ENCODE peak calls at places on chromosomes 13 and 19, in nine cellular contexts. One of them, this sample, is unnamed.

GRCh38 chr19:17243854-17244617 is 1.7 kb downstream of the NR2F6 start:
- DNase-seq in adrenal gland: peak
- DNase-seq in cardiac muscle cell: peak
- DNase-seq in breast epithelium: no peak
- DNase-seq in astrocyte of the spinal cord: no peak
- DNase-seq in ovary: peak
- DNase-seq in epithelial cell of esophagus: no peak
- DNase-seq in HFF-Myc: no peak
- DNase-seq in H7: peak
- DNase-seq in this sample: peak

GRCh38 chr13:86000546-86000945 is 201.3 kb upstream of the SLITRK6 start:
- DNase-seq in adrenal gland: no peak
- DNase-seq in cardiac muscle cell: no peak
- DNase-seq in breast epithelium: no peak
- DNase-seq in astrocyte of the spinal cord: no peak
- DNase-seq in ovary: no peak
- DNase-seq in epithelial cell of esophagus: peak
- DNase-seq in HFF-Myc: no peak
- DNase-seq in H7: no peak
- DNase-seq in this sample: no peak

GRCh38 chr19:5492281-5492812 is 37.1 kb downstream of the ZNRF4 start:
- DNase-seq in adrenal gland: no peak
- DNase-seq in cardiac muscle cell: no peak
- DNase-seq in breast epithelium: no peak
- DNase-seq in astrocyte of the spinal cord: no peak
- DNase-seq in ovary: no peak
- DNase-seq in epithelial cell of esophagus: no peak
- DNase-seq in HFF-Myc: no peak
- DNase-seq in H7: no peak
- DNase-seq in this sample: no peak

GRCh38 chr13:112245179-112245724 is 130.9 kb upstream of the SPACA7 start:
- DNase-seq in adrenal gland: no peak
- DNase-seq in cardiac muscle cell: no peak
- DNase-seq in breast epithelium: no peak
- DNase-seq in astrocyte of the spinal cord: no peak
- DNase-seq in ovary: no peak
- DNase-seq in epithelial cell of esophagus: no peak
- DNase-seq in HFF-Myc: no peak
- DNase-seq in H7: peak
- DNase-seq in this sample: no peak

GRCh38 chr19:2634228-2634951 is 68.1 kb downstream of the GNG7 start:
- DNase-seq in adrenal gland: no peak
- DNase-seq in cardiac muscle cell: peak
- DNase-seq in breast epithelium: no peak
- DNase-seq in astrocyte of the spinal cord: no peak
- DNase-seq in ovary: no peak
- DNase-seq in epithelial cell of esophagus: no peak
- DNase-seq in HFF-Myc: no peak
- DNase-seq in H7: peak
- DNase-seq in this sample: peak

GRCh38 chr13:29484236-29484635 is 111.3 kb downstream of the SLC7A1 start:
- DNase-seq in adrenal gland: no peak
- DNase-seq in cardiac muscle cell: no peak
- DNase-seq in breast epithelium: no peak
- DNase-seq in astrocyte of the spinal cord: no peak
- DNase-seq in ovary: no peak
- DNase-seq in epithelial cell of esophagus: no peak
- DNase-seq in HFF-Myc: no peak
- DNase-seq in H7: peak
- DNase-seq in this sample: no peak

GRCh38 chr13:50592412-50593145 is 250.9 kb downstream of the DLEU7 start:
- DNase-seq in adrenal gland: no peak
- DNase-seq in cardiac muscle cell: peak
- DNase-seq in breast epithelium: no peak
- DNase-seq in astrocyte of the spinal cord: peak
- DNase-seq in ovary: no peak
- DNase-seq in epithelial cell of esophagus: peak
- DNase-seq in HFF-Myc: no peak
- DNase-seq in H7: no peak
- DNase-seq in this sample: no peak

GRCh38 chr19:2290441-2291184 is 8.6 kb upstream of the PEAK3 start:
- DNase-seq in adrenal gland: no peak
- DNase-seq in cardiac muscle cell: no peak
- DNase-seq in breast epithelium: no peak
- DNase-seq in astrocyte of the spinal cord: no peak
- DNase-seq in ovary: no peak
- DNase-seq in epithelial cell of esophagus: peak
- DNase-seq in HFF-Myc: no peak
- DNase-seq in H7: peak
- DNase-seq in this sample: no peak

GRCh38 chr19:55537741-55538111 is 793 bp upstream of the SBK2 start:
- DNase-seq in adrenal gland: no peak
- DNase-seq in cardiac muscle cell: no peak
- DNase-seq in breast epithelium: no peak
- DNase-seq in astrocyte of the spinal cord: no peak
- DNase-seq in ovary: no peak
- DNase-seq in epithelial cell of esophagus: no peak
- DNase-seq in HFF-Myc: no peak
- DNase-seq in H7: peak
- DNase-seq in this sample: no peak

GRCh38 chr13:27353166-27353583 is 71.2 kb upstream of the GTF3A start:
- DNase-seq in adrenal gland: no peak
- DNase-seq in cardiac muscle cell: peak
- DNase-seq in breast epithelium: no peak
- DNase-seq in astrocyte of the spinal cord: peak
- DNase-seq in ovary: no peak
- DNase-seq in epithelial cell of esophagus: peak
- DNase-seq in HFF-Myc: no peak
- DNase-seq in H7: no peak
- DNase-seq in this sample: no peak
- H3K4me3 ChIP-seq in adrenal gland: no peak
- H3K4me3 ChIP-seq in cardiac muscle cell: no peak
- H3K4me3 ChIP-seq in breast epithelium: no peak
- H3K4me3 ChIP-seq in astrocyte of the spinal cord: no peak
- H3K4me3 ChIP-seq in ovary: no peak
- H3K4me3 ChIP-seq in epithelial cell of esophagus: no peak
- H3K4me3 ChIP-seq in HFF-Myc: no peak
- H3K4me3 ChIP-seq in H7: no peak
- H3K4me3 ChIP-seq in this sample: no peak

GRCh38 chr19:14375055-14375581 is 6.1 kb upstream of the ADGRE5 start:
- DNase-seq in adrenal gland: no peak
- DNase-seq in cardiac muscle cell: no peak
- DNase-seq in breast epithelium: peak
- DNase-seq in astrocyte of the spinal cord: no peak
- DNase-seq in ovary: no peak
- DNase-seq in epithelial cell of esophagus: no peak
- DNase-seq in HFF-Myc: no peak
- DNase-seq in H7: no peak
- DNase-seq in this sample: peak
- H3K4me3 ChIP-seq in adrenal gland: no peak
- H3K4me3 ChIP-seq in cardiac muscle cell: no peak
- H3K4me3 ChIP-seq in breast epithelium: no peak
- H3K4me3 ChIP-seq in astrocyte of the spinal cord: no peak
- H3K4me3 ChIP-seq in ovary: no peak
- H3K4me3 ChIP-seq in epithelial cell of esophagus: no peak
- H3K4me3 ChIP-seq in HFF-Myc: no peak
- H3K4me3 ChIP-seq in H7: no peak
- H3K4me3 ChIP-seq in this sample: no peak

GRCh38 chr13:40568672-40569350 is 97.6 kb downstream of the FOXO1 start:
- DNase-seq in adrenal gland: no peak
- DNase-seq in cardiac muscle cell: peak
- DNase-seq in breast epithelium: no peak
- DNase-seq in astrocyte of the spinal cord: no peak
- DNase-seq in ovary: no peak
- DNase-seq in epithelial cell of esophagus: no peak
- DNase-seq in HFF-Myc: no peak
- DNase-seq in H7: peak
- DNase-seq in this sample: no peak
- H3K4me3 ChIP-seq in adrenal gland: no peak
- H3K4me3 ChIP-seq in cardiac muscle cell: no peak
- H3K4me3 ChIP-seq in breast epithelium: no peak
- H3K4me3 ChIP-seq in astrocyte of the spinal cord: no peak
- H3K4me3 ChIP-seq in ovary: no peak
- H3K4me3 ChIP-seq in epithelial cell of esophagus: no peak
- H3K4me3 ChIP-seq in HFF-Myc: no peak
- H3K4me3 ChIP-seq in H7: no peak
- H3K4me3 ChIP-seq in this sample: no peak

DNA sequence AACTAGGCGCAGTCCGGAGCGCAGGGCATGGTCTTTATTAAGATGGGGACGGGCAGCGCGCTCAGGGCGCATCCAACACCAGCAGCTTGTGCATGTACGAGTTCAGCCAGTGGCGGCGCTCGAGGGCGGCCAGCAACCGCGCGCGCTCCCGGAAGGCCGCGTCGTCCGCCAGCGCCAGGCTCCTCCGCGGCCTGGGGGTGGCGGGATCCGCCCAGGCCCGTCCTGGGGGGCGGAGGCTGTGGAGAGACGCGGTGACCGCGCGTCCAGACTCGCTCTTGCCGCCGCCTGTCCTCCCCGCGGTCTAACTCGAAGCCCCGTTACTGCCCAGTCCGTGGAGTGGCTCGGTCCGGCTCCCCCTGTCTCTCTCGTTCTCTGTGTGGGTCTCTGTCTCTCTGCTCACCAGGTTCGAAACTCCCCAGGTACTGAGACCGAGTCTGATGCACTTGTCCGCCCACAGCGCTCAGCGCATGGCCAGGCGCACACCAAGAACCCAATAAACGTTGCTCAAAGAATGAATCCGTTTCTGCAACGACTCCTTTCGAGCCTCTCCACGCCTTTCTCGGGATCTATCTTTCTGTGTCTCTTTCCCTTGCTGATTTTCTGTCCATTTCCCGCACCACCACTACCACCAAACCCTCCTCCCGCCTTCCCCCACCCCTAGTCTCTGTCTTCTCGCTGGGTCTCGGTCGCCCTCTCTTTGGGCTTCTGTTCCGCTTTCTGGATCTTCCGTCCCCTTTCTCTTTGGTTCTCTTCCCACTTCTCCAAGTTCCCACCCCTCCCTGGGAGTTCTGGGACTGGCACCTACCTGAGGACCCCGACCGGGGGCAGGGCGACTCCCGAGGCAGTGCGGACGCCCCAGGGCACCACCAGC is 599 bp downstream of the PTH2 start:
- DNase-seq in adrenal gland: no peak
- DNase-seq in cardiac muscle cell: peak
- DNase-seq in breast epithelium: no peak
- DNase-seq in astrocyte of the spinal cord: no peak
- DNase-seq in ovary: no peak
- DNase-seq in epithelial cell of esophagus: peak
- DNase-seq in HFF-Myc: no peak
- DNase-seq in H7: peak
- DNase-seq in this sample: no peak
- H3K4me3 ChIP-seq in adrenal gland: no peak
- H3K4me3 ChIP-seq in cardiac muscle cell: peak
- H3K4me3 ChIP-seq in breast epithelium: no peak
- H3K4me3 ChIP-seq in astrocyte of the spinal cord: no peak
- H3K4me3 ChIP-seq in ovary: no peak
- H3K4me3 ChIP-seq in epithelial cell of esophagus: no peak
- H3K4me3 ChIP-seq in HFF-Myc: no peak
- H3K4me3 ChIP-seq in H7: peak
- H3K4me3 ChIP-seq in this sample: no peak

DNA sequence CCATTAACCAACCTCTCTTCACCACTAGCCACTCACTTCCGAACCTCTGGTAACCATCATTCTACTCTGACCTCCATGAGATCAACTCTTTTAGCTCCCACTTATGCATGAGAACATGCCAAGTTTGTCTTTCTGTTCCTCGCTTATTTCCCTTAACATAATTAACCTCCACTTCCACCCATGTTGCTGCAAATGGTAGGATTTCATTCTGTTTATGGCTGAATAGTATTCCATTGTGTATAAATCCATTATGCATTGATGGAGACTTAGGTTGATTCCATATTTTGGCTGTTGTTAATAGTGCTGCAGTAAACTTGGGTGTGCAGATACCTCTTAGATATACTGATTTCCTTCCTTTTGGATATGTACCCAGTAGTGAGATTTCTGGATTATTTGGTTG is 30.2 kb downstream of the ZNF382 start:
- DNase-seq in adrenal gland: no peak
- DNase-seq in cardiac muscle cell: no peak
- DNase-seq in breast epithelium: no peak
- DNase-seq in astrocyte of the spinal cord: no peak
- DNase-seq in ovary: no peak
- DNase-seq in epithelial cell of esophagus: no peak
- DNase-seq in HFF-Myc: no peak
- DNase-seq in H7: no peak
- DNase-seq in this sample: no peak
- H3K4me3 ChIP-seq in adrenal gland: no peak
- H3K4me3 ChIP-seq in cardiac muscle cell: no peak
- H3K4me3 ChIP-seq in breast epithelium: no peak
- H3K4me3 ChIP-seq in astrocyte of the spinal cord: no peak
- H3K4me3 ChIP-seq in ovary: no peak
- H3K4me3 ChIP-seq in epithelial cell of esophagus: no peak
- H3K4me3 ChIP-seq in HFF-Myc: no peak
- H3K4me3 ChIP-seq in H7: no peak
- H3K4me3 ChIP-seq in this sample: no peak

DNA sequence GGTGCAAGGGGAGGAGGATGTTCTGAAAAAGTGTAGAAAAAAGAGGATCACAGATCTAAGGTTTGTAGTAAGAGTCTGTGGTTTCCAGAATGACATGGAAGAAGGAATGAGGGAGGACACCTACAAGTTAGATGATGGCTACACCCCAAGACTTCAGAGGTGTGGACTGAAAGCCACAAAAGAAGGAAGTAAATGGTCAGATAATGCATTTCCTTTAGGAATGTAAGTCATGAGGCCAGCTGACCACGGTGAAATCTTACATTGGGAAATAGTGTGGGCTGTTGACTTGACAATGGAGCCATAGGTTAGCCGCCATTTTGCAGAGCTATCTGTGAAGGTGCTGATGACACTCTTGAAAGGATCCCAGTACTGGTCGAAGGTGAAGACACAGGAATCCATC is 25.3 kb upstream of the FBXO27 start:
- DNase-seq in adrenal gland: no peak
- DNase-seq in cardiac muscle cell: no peak
- DNase-seq in breast epithelium: no peak
- DNase-seq in astrocyte of the spinal cord: no peak
- DNase-seq in ovary: no peak
- DNase-seq in epithelial cell of esophagus: no peak
- DNase-seq in HFF-Myc: no peak
- DNase-seq in H7: no peak
- DNase-seq in this sample: no peak
- H3K4me3 ChIP-seq in adrenal gland: no peak
- H3K4me3 ChIP-seq in cardiac muscle cell: no peak
- H3K4me3 ChIP-seq in breast epithelium: no peak
- H3K4me3 ChIP-seq in astrocyte of the spinal cord: no peak
- H3K4me3 ChIP-seq in ovary: no peak
- H3K4me3 ChIP-seq in epithelial cell of esophagus: no peak
- H3K4me3 ChIP-seq in HFF-Myc: no peak
- H3K4me3 ChIP-seq in H7: no peak
- H3K4me3 ChIP-seq in this sample: no peak

GRCh38 chr19:845707-846481 is 5.1 kb downstream of the PRTN3 start:
- DNase-seq in adrenal gland: no peak
- DNase-seq in cardiac muscle cell: no peak
- DNase-seq in breast epithelium: no peak
- DNase-seq in astrocyte of the spinal cord: no peak
- DNase-seq in ovary: no peak
- DNase-seq in epithelial cell of esophagus: no peak
- DNase-seq in HFF-Myc: no peak
- DNase-seq in H7: no peak
- DNase-seq in this sample: no peak
- H3K4me3 ChIP-seq in adrenal gland: no peak
- H3K4me3 ChIP-seq in cardiac muscle cell: no peak
- H3K4me3 ChIP-seq in breast epithelium: no peak
- H3K4me3 ChIP-seq in astrocyte of the spinal cord: no peak
- H3K4me3 ChIP-seq in ovary: no peak
- H3K4me3 ChIP-seq in epithelial cell of esophagus: no peak
- H3K4me3 ChIP-seq in HFF-Myc: no peak
- H3K4me3 ChIP-seq in H7: no peak
- H3K4me3 ChIP-seq in this sample: no peak